ENCODE peak calls at places on chromosome 5, in four cellular contexts. C is sigmoid colon; N is effector memory CD4-positive, alpha-beta T cell; E is hepatocyte. M is an unnamed sample.

GRCh38 chr5:167899490-167899889 is 392.0 kb upstream of the WWC1 start:
- DNase-seq in C (no peak), N (no peak), E (no peak), M (no peak)

GRCh38 chr5:31434898-31435297 is 97.0 kb downstream of the DROSHA start:
- DNase-seq in C (no peak), N (no peak), E (no peak), M (no peak)

GRCh38 chr5:156913719-156914370 is 49.2 kb downstream of the TIMD4 start:
- DNase-seq in C (no peak), N (peak; percentile 6), E (no peak), M (no peak)

GRCh38 chr5:44646016-44646415 is 162.7 kb upstream of the MRPS30 start:
- DNase-seq in C (no peak), N (no peak), E (no peak), M (no peak)

GRCh38 chr5:54673523-54674225 is 156.1 kb downstream of the SNX18 start:
- DNase-seq in C (peak; percentile 81), N (peak; percentile 6), E (no peak), M (no peak)

GRCh38 chr5:143001764-143002351 is 231.7 kb downstream of the ARHGAP26 start:
- DNase-seq in C (no peak), N (no peak), E (no peak), M (no peak)

GRCh38 chr5:116528519-116529234 is 45.9 kb downstream of the SEMA6A start:
- DNase-seq in C (no peak), N (no peak), E (no peak), M (no peak)

GRCh38 chr5:154249786-154250185 is 59.3 kb downstream of the GALNT10 start:
- DNase-seq in C (no peak), N (no peak), E (no peak), M (no peak)

GRCh38 chr5:123125953-123126352 is 36.9 kb downstream of the PRDM6 start:
- DNase-seq in C (no peak), N (no peak), E (no peak), M (no peak)

GRCh38 chr5:5418764-5419163 is 3.7 kb upstream of the ICE1 start:
- DNase-seq in C (no peak), N (no peak), E (no peak), M (no peak)

DNA sequence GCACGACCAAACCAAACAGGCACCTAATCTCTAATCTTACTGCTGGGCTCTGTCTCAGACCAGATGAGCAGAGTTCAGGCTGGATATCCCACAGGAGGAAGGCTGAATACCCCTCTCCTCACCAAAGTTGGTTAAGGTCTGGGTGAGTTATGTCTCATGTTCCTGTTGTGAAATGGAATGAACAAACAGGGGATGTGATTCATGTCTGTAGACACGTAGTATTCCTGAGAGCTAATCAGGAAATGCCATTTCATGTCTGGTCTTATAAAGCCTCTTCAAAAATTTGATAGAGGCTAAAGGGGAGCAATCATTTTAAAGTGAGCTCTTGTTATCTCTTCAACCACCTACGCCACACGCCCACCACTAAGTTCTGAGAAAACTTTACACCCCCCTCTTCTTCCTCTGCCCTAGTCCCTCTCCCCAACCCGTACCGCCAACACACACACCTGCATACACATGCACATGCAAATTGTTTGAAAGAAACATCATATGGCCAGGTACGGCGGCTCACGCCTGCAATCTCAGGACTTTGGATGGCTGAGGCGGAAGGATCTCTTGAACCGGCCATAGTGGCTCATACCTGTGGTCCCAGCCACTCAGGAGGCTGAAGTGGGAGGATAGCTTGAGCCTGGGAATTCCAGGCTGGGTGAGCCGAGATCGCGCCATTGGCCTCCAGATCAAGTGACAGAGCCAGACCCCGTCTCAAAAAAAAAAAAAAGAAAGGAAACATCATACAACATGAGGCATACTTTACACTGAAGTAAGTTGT is 69.8 kb upstream of the RAI14 start:
- DNase-seq in C (no peak), N (no peak), E (no peak), M (no peak)
- H3K27ac ChIP-seq in C (no peak overlapping the region), N (no peak overlapping the region), E (peak overlapping the region; percentile 90), M (peak overlapping the region; percentile 98)

DNA sequence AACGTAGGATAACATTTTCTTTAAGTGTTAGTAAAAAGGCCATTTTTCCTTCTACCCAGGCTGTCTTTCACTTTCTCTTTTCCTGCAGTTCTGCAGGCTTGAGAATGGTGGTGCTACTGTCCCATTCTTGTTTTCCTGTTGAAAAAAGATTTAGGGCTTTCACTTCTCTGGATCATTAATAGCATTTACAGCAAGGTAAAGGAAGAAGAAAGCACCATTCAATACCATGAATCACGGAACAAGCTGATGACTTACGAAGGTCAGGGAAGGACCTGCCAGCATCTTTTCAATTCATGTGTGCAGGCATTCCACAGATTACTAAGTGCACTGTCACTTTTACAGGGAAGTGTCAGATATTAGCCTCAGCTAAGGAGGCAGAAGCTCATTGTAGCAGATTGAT is 292.8 kb downstream of the YTHDC2 start:
- DNase-seq in C (no peak), N (no peak), E (no peak), M (no peak)
- H3K27ac ChIP-seq in C (peak overlapping the region; percentile 73), N (no peak overlapping the region), E (peak overlapping the region; percentile 66), M (no peak overlapping the region)

DNA sequence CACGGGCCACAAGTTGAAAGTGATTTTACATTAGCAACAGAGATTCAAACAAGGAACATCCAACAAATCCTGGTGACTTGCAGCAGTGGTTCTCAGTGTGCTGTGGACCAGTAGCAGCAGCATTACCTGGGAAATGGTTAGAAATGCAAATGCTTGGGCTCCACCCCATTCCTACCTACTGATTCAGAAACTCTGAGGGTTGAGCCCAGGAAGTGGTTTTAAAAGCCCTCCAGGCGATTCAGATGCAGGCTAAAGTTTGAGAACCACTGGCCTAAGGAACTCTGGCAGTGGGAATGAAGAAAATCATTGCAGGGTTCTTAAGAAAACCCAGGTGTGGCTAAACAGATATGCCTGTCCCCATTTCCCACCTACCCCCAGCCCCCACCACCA is 398.8 kb downstream of the ENC1 start:
- DNase-seq in C (no peak), N (no peak), E (peak; percentile 29), M (peak; percentile 80)
- H3K27ac ChIP-seq in C (no peak overlapping the region), N (no peak overlapping the region), E (peak overlapping the region; percentile 63), M (peak overlapping the region; percentile 98)

DNA sequence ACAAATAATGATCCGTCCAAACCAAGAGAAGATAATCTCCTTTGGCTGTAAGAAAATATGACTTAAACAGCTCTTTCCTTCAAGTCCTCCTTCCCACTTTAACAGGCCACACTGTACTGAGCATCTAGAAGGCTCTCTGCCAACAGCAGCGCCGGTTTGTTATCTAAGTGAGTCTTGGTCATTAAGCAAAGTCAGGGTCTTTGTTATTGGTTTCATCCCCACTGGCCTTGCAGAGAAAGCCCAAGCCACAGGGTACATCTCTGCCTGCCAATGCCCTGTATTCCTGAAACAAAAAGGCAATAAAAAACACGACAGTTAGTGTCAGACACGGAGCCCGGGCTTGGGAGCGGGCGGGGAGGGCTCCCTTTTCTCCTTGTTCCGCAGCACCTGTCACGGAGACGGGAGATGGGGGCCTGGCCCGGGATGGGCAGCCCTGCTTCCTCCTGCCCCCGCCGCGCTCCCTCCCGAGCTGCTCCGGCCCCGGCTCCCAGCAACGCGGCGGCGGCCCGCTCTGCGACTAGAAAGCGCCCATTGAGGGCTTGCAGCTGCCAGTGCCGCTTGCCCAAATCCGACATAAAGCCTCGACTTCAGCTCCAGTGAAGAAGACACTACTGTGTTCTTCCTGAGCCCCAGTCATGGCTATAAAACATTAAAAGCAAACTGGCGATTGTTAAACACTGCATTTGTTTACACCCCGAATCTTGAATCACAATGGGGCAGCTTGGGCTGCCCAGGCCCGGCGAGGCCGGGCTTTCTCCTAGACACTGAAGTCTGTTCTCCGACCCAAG is 28.1 kb upstream of the PIK3R1 start:
- DNase-seq in C (peak; percentile 85), N (no peak), E (peak; percentile 47), M (no peak)
- H3K27ac ChIP-seq in C (peak overlapping the region; percentile 83), N (no peak overlapping the region), E (peak overlapping the region; percentile 24), M (no peak overlapping the region)

GRCh38 chr5:89313044-89313443 is 430.1 kb upstream of the MEF2C start:
- DNase-seq in C (no peak), N (no peak), E (no peak), M (peak; percentile 60)

GRCh38 chr5:89315194-89315593 is 432.2 kb upstream of the MEF2C start:
- DNase-seq in C (no peak), N (no peak), E (peak; percentile 41), M (no peak)

GRCh38 chr5:89309268-89309667 is 426.3 kb upstream of the MEF2C start:
- DNase-seq in C (no peak), N (no peak), E (no peak), M (no peak)

GRCh38 chr5:89308606-89309040 is 425.6 kb upstream of the MEF2C start:
- DNase-seq in C (no peak), N (no peak), E (no peak), M (no peak)

DNA sequence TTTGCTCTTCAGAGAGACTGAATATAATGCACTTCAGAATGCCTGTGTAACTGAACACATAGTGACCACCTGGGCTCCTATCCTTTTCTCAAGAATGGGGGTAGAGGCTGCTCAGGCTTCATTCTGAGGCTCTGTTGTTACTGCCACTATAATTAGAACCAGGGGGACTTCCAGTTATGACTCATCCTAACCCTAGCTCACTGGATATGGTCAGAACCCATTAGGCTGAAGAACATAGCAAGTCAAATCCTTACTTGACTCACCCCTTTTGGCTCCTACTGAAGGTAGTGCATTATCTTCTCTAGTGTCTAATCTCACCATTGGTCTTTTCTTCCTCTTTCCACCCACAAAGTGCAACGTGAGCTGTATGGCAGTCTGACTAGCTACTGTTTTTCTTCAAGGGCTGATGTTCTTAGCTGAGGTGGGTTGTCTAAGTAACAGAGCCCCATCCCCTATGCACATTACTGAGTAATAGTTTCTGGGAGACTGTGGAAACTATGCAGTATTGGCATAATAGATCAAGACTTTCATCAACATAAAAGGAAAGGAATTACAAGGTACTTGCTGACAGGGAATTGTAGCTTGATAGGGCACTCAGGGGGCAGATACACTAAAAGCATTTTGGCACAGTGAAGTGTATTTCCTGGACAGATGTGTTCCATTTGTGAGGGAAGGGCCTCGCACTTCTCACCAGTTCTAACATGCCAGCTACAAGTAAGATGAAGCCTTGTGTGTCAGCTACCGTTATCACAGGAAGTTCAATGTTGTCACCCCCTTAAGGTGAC is 431.0 kb upstream of the MEF2C start:
- DNase-seq in C (no peak), N (no peak), E (peak; percentile 11), M (no peak)
- H3K27ac ChIP-seq in C (peak overlapping the region; percentile 63), N (no peak overlapping the region), E (no peak overlapping the region), M (peak overlapping the region; percentile 64)

GRCh38 chr5:32842798-32843531 is 131.8 kb downstream of the NPR3 start:
- DNase-seq in C (no peak), N (no peak), E (peak; percentile 37), M (no peak)
- H3K27ac ChIP-seq in C (no peak overlapping the region), N (no peak overlapping the region), E (peak overlapping the region; percentile 23), M (no peak overlapping the region)

M was measured in RWPE2.